ENCODE peak calls at places on chromosomes 2 and 18, in ten cellular contexts. G, C, D, V, Q, L, M, B, K and F are unnamed samples.

GRCh38 chr2:151946856-151947523 is 118.8 kb upstream of the ARL5A start:
- DNase-seq in G (no peak), C (peak), D (peak), V (peak), Q (peak), L (peak), M (peak), B (no peak), K (no peak), F (peak)

GRCh38 chr2:162199913-162200312 is 43.3 kb downstream of the FAP start:
- DNase-seq in G (no peak), C (no peak), D (no peak), V (no peak), Q (no peak), L (no peak), M (no peak), B (no peak), K (no peak), F (no peak)

GRCh38 chr2:96114546-96114902 is 1.8 kb downstream of the ADRA2B start:
- DNase-seq in G (no peak), C (no peak), D (no peak), V (no peak), Q (no peak), L (no peak), M (no peak), B (no peak), K (no peak), F (no peak)

GRCh38 chr18:35087726-35088125 is 46.5 kb downstream of the MAPRE2 start:
- DNase-seq in G (no peak), C (no peak), D (no peak), V (no peak), Q (no peak), L (no peak), M (no peak), B (no peak), K (no peak), F (no peak)

GRCh38 chr2:86357392-86357963 is 20.1 kb upstream of the REEP1 start:
- DNase-seq in G (no peak), C (no peak), D (no peak), V (no peak), Q (no peak), L (no peak), M (no peak), B (no peak), K (no peak), F (no peak)

GRCh38 chr2:130834091-130834922 is 2.4 kb upstream of the ARHGEF4 start:
- DNase-seq in G (no peak), C (peak), D (no peak), V (peak), Q (no peak), L (no peak), M (peak), B (peak), K (no peak), F (peak)

GRCh38 chr2:207960090-207960489 is 65.2 kb downstream of the PLEKHM3 start:
- DNase-seq in G (no peak), C (no peak), D (no peak), V (no peak), Q (no peak), L (no peak), M (no peak), B (no peak), K (no peak), F (no peak)

GRCh38 chr2:200944467-200945394 is 18.7 kb downstream of the ORC2 start:
- DNase-seq in G (no peak), C (peak), D (no peak), V (peak), Q (no peak), L (no peak), M (peak), B (no peak), K (no peak), F (peak)

GRCh38 chr2:130373808-130374365 is 18.0 kb downstream of the PTPN18 start:
- DNase-seq in G (no peak), C (no peak), D (no peak), V (no peak), Q (no peak), L (no peak), M (no peak), B (no peak), K (no peak), F (no peak)

GRCh38 chr18:45774065-45774521 is 50.1 kb downstream of the SLC14A1 start:
- DNase-seq in G (no peak), C (peak), D (no peak), V (peak), Q (no peak), L (no peak), M (peak), B (no peak), K (no peak), F (no peak)

GRCh38 chr2:63765117-63765516 is 76.6 kb upstream of the UGP2 start:
- DNase-seq in G (no peak), C (no peak), D (no peak), V (no peak), Q (no peak), L (no peak), M (no peak), B (no peak), K (no peak), F (no peak)

GRCh38 chr2:69717902-69718301 is 24.0 kb upstream of the ANXA4 start:
- DNase-seq in G (no peak), C (peak), D (no peak), V (peak), Q (no peak), L (no peak), M (no peak), B (no peak), K (no peak), F (no peak)

GRCh38 chr2:29931818-29932217 is 10.4 kb upstream of the ALK start:
- DNase-seq in G (no peak), C (no peak), D (no peak), V (no peak), Q (no peak), L (no peak), M (no peak), B (no peak), K (no peak), F (no peak)

GRCh38 chr2:20106746-20107145 is 55.3 kb upstream of the LAPTM4A start:
- DNase-seq in G (no peak), C (no peak), D (peak), V (no peak), Q (peak), L (peak), M (peak), B (no peak), K (no peak), F (peak)
- TF ChIP-seq CTCF in G (peak), C (peak), D (peak), V (peak), Q (peak), L (peak), M (peak), B (peak), K (no peak), F (peak)

GRCh38 chr2:196845371-196845770 is 36.2 kb upstream of the C2orf66 start:
- DNase-seq in G (no peak), C (no peak), D (no peak), V (no peak), Q (no peak), L (no peak), M (no peak), B (no peak), K (no peak), F (no peak)

GRCh38 chr2:196853301-196854087 is 44.3 kb upstream of the C2orf66 start:
- DNase-seq in G (no peak), C (no peak), D (no peak), V (no peak), Q (no peak), L (no peak), M (no peak), B (no peak), K (no peak), F (no peak)

GRCh38 chr2:196846295-196846694 is 37.1 kb upstream of the C2orf66 start:
- DNase-seq in G (no peak), C (no peak), D (no peak), V (no peak), Q (no peak), L (no peak), M (no peak), B (no peak), K (no peak), F (no peak)

GRCh38 chr2:196851068-196851467 is 41.9 kb upstream of the C2orf66 start:
- DNase-seq in G (no peak), C (no peak), D (no peak), V (no peak), Q (no peak), L (no peak), M (no peak), B (no peak), K (no peak), F (no peak)

GRCh38 chr2:196849895-196850294 is 40.7 kb upstream of the C2orf66 start:
- DNase-seq in G (no peak), C (peak), D (no peak), V (peak), Q (no peak), L (no peak), M (peak), B (no peak), K (no peak), F (peak)
- TF ChIP-seq CTCF in G (peak), C (peak), D (no peak), V (peak), Q (no peak), L (no peak), M (peak), B (peak), K (no peak), F (peak)

GRCh38 chr2:121044412-121044811 is 240.6 kb downstream of the TFCP2L1 start:
- DNase-seq in G (no peak), C (no peak), D (no peak), V (no peak), Q (no peak), L (peak), M (peak), B (no peak), K (no peak), F (peak)
- TF ChIP-seq CTCF in G (peak), C (no peak), D (no peak), V (no peak), Q (no peak), L (no peak), M (peak), B (no peak), K (no peak), F (no peak)

GRCh38 chr2:10482460-10482859 is 34.3 kb upstream of the ODC1 start:
- DNase-seq in G (no peak), C (no peak), D (no peak), V (no peak), Q (no peak), L (no peak), M (no peak), B (peak), K (no peak), F (no peak)

GRCh38 chr2:10478916-10479315 is 30.8 kb upstream of the ODC1 start:
- DNase-seq in G (no peak), C (no peak), D (no peak), V (no peak), Q (no peak), L (no peak), M (no peak), B (peak), K (no peak), F (no peak)

GRCh38 chr2:10481055-10481665 is 33.0 kb upstream of the ODC1 start:
- DNase-seq in G (no peak), C (no peak), D (no peak), V (no peak), Q (no peak), L (no peak), M (no peak), B (peak), K (no peak), F (no peak)

GRCh38 chr2:10481666-10482157 is 33.6 kb upstream of the ODC1 start:
- DNase-seq in G (no peak), C (no peak), D (no peak), V (no peak), Q (no peak), L (no peak), M (no peak), B (peak), K (no peak), F (no peak)

GRCh38 chr2:10480359-10480949 is 32.3 kb upstream of the ODC1 start:
- DNase-seq in G (no peak), C (no peak), D (no peak), V (no peak), Q (no peak), L (no peak), M (no peak), B (no peak), K (no peak), F (no peak)
- TF ChIP-seq CTCF in G (no peak), C (no peak), D (no peak), V (no peak), Q (no peak), L (no peak), M (no peak), B (no peak), K (no peak), F (no peak)

GRCh38 chr2:230814616-230815015 is 50.1 kb upstream of the ITM2C start:
- DNase-seq in G (no peak), C (peak), D (no peak), V (peak), Q (no peak), L (no peak), M (peak), B (no peak), K (no peak), F (peak)
- TF ChIP-seq CTCF in G (peak), C (peak), D (peak), V (peak), Q (no peak), L (no peak), M (peak), B (no peak), K (no peak), F (peak)